ENCODE peak calls at places on chromosomes 12 and 14, in five cellular contexts. One of them, this sample, is unnamed. For H3K79me2, the result is how much of the 10 kb centered on the place peaks cover.

GRCh38 chr12:6120796-6121473 is 3.5 kb downstream of the VWF start:
- DNase-seq in HCT116: no peak
- DNase-seq in neural progenitor cell: no peak
- DNase-seq in Karpas-422: no peak
- DNase-seq in GM23248: no peak
- DNase-seq in this sample: no peak

GRCh38 chr14:100192250-100192671 is 32.8 kb upstream of the DEGS2 start:
- DNase-seq in neural progenitor cell: no peak
- DNase-seq in Karpas-422: no peak
- DNase-seq in GM23248: no peak
- DNase-seq in HCT116: no peak
- DNase-seq in this sample: no peak

GRCh38 chr12:86264451-86265328 is 8.5 kb upstream of the MGAT4C start:
- DNase-seq in GM23248: no peak
- DNase-seq in Karpas-422: no peak
- DNase-seq in neural progenitor cell: peak
- DNase-seq in HCT116: no peak
- DNase-seq in this sample: peak

GRCh38 chr14:101973356-101973755 is 9.0 kb downstream of the DYNC1H1 start:
- DNase-seq in neural progenitor cell: no peak
- DNase-seq in Karpas-422: no peak
- DNase-seq in HCT116: no peak
- DNase-seq in GM23248: peak
- DNase-seq in this sample: no peak

GRCh38 chr12:52284562-52285171 is 6.7 kb downstream of the KRT81 start:
- DNase-seq in Karpas-422: no peak
- DNase-seq in HCT116: no peak
- DNase-seq in GM23248: no peak
- DNase-seq in neural progenitor cell: no peak
- DNase-seq in this sample: no peak

GRCh38 chr12:54475542-54475941 is 2.1 kb upstream of the GTSF1 start:
- DNase-seq in HCT116: no peak
- DNase-seq in Karpas-422: no peak
- DNase-seq in neural progenitor cell: no peak
- DNase-seq in GM23248: peak
- DNase-seq in this sample: peak

GRCh38 chr14:80269338-80269935 is 58.1 kb upstream of the DIO2 start:
- DNase-seq in Karpas-422: no peak
- DNase-seq in HCT116: no peak
- DNase-seq in GM23248: peak
- DNase-seq in neural progenitor cell: no peak
- DNase-seq in this sample: peak

GRCh38 chr14:73250781-73251500 is 13.6 kb downstream of the PAPLN start:
- DNase-seq in neural progenitor cell: no peak
- DNase-seq in HCT116: no peak
- DNase-seq in Karpas-422: no peak
- DNase-seq in GM23248: no peak
- DNase-seq in this sample: no peak

GRCh38 chr14:101236496-101237240 is 324.6 kb upstream of the DIO3 start:
- DNase-seq in neural progenitor cell: no peak
- DNase-seq in GM23248: no peak
- DNase-seq in HCT116: no peak
- DNase-seq in Karpas-422: no peak
- DNase-seq in this sample: no peak

GRCh38 chr14:58455593-58456265 is 28.2 kb downstream of the KIAA0586 start:
- DNase-seq in Karpas-422: no peak
- DNase-seq in neural progenitor cell: no peak
- DNase-seq in HCT116: no peak
- DNase-seq in GM23248: peak
- DNase-seq in this sample: peak

GRCh38 chr14:89356496-89356895 is 60.5 kb downstream of the FOXN3 start:
- DNase-seq in Karpas-422: no peak
- DNase-seq in HCT116: no peak
- DNase-seq in GM23248: no peak
- DNase-seq in neural progenitor cell: no peak
- DNase-seq in this sample: no peak

GRCh38 chr12:91215940-91216454 is 33.4 kb upstream of the DCN start:
- DNase-seq in neural progenitor cell: no peak
- DNase-seq in HCT116: no peak
- DNase-seq in Karpas-422: no peak
- DNase-seq in GM23248: peak
- DNase-seq in this sample: no peak

GRCh38 chr12:54300732-54301427 is at the start of gene NFE2:
- DNase-seq in HCT116: no peak
- DNase-seq in GM23248: peak
- DNase-seq in neural progenitor cell: peak
- DNase-seq in Karpas-422: peak
- DNase-seq in this sample: peak

GRCh38 chr14:96805906-96806305 is 8.7 kb downstream of the VRK1 start:
- DNase-seq in Karpas-422: no peak
- DNase-seq in HCT116: no peak
- DNase-seq in neural progenitor cell: no peak
- DNase-seq in GM23248: no peak
- DNase-seq in this sample: no peak

GRCh38 chr14:61472801-61473376 is 151.5 kb downstream of the PRKCH start:
- DNase-seq in GM23248: peak
- DNase-seq in neural progenitor cell: no peak
- DNase-seq in HCT116: no peak
- DNase-seq in Karpas-422: peak
- DNase-seq in this sample: no peak

GRCh38 chr12:28388879-28389278 is 198.6 kb downstream of the CCDC91 start:
- DNase-seq in Karpas-422: no peak
- DNase-seq in GM23248: no peak
- DNase-seq in HCT116: no peak
- DNase-seq in neural progenitor cell: no peak
- DNase-seq in this sample: no peak

GRCh38 chr14:61567838-61568571 is 127.3 kb upstream of the HIF1A start:
- DNase-seq in Karpas-422: peak
- DNase-seq in neural progenitor cell: peak
- DNase-seq in GM23248: no peak
- DNase-seq in HCT116: no peak
- DNase-seq in this sample: no peak

GRCh38 chr14:73237786-73238261 is 518 bp downstream of the PAPLN start:
- DNase-seq in GM23248: peak
- DNase-seq in neural progenitor cell: peak
- DNase-seq in Karpas-422: no peak
- DNase-seq in HCT116: no peak
- DNase-seq in this sample: no peak

GRCh38 chr12:31959701-31960391 is 631 bp downstream of the RESF1 start:
- DNase-seq in Karpas-422: peak
- DNase-seq in GM23248: peak
- DNase-seq in HCT116: no peak
- DNase-seq in neural progenitor cell: peak
- DNase-seq in this sample: peak

GRCh38 chr12:27034607-27035293 is 12.4 kb downstream of the MED21 start:
- DNase-seq in neural progenitor cell: no peak
- DNase-seq in GM23248: no peak
- DNase-seq in HCT116: no peak
- DNase-seq in Karpas-422: no peak
- DNase-seq in this sample: no peak

GRCh38 chr14:41144370-41144769 is 462.3 kb upstream of the LRFN5 start:
- DNase-seq in neural progenitor cell: no peak
- DNase-seq in GM23248: no peak
- DNase-seq in Karpas-422: no peak
- DNase-seq in HCT116: no peak
- DNase-seq in this sample: no peak

GRCh38 chr14:104393199-104393897 is 186.2 kb upstream of the C14orf180 start:
- DNase-seq in GM23248: no peak
- DNase-seq in Karpas-422: peak
- DNase-seq in neural progenitor cell: no peak
- DNase-seq in HCT116: no peak
- DNase-seq in this sample: no peak

GRCh38 chr14:103854822-103855733 is 7.7 kb upstream of the PPP1R13B start:
- DNase-seq in GM23248: no peak
- DNase-seq in Karpas-422: no peak
- DNase-seq in neural progenitor cell: peak
- DNase-seq in HCT116: no peak
- DNase-seq in this sample: peak

GRCh38 chr12:20491290-20491689 is 123.0 kb downstream of the PDE3A start:
- DNase-seq in HCT116: no peak
- DNase-seq in neural progenitor cell: no peak
- DNase-seq in Karpas-422: no peak
- DNase-seq in GM23248: no peak
- DNase-seq in this sample: no peak

GRCh38 chr12:3604750-3605638 is 114.0 kb downstream of the PRMT8 start:
- DNase-seq in Karpas-422: no peak
- DNase-seq in GM23248: no peak
- DNase-seq in HCT116: no peak
- DNase-seq in neural progenitor cell: peak
- DNase-seq in this sample: peak

DNA sequence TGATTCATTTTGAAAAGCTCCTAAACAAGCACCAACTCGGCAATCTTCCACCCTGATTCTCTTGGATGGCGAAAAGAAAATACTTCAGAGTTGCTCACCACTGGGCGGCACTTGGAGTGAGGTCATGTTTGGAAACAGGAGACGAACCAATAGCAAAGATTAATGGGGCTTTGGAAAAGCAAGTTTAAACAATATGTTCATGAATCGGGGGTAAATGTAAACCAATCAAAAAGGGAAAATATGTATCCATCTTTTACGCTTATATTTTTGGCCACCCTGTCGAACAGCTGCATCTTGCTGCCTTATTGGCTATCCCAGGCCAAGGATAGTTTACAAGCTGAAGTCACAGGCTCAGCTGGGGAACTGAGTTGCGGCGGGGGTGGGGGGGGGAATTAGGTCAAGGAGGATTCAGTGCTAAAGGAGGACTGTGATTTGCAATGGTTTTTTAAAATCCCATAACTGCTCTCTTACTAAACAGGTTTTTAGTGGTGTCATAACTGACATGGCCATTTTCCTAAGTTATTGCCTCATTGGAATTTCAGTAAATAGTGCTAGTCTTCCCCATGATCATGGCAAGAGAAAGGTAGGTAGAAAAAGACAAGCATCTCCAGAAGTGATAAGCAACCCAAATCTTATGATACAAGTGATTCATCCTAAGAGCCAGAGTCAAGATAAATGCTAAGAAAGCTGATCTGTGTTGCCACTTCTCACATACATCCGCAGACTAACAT is 210.6 kb downstream of the PHLDA1 start:
- DNase-seq in Karpas-422: no peak
- DNase-seq in HCT116: no peak
- DNase-seq in neural progenitor cell: no peak
- DNase-seq in GM23248: peak
- DNase-seq in this sample: peak
- H3K9ac ChIP-seq in Karpas-422: no peak
- H3K9ac ChIP-seq in HCT116: peak
- H3K9ac ChIP-seq in neural progenitor cell: no peak
- H3K9ac ChIP-seq in GM23248: peak
- H3K9ac ChIP-seq in this sample: peak

GRCh38 chr12:11693626-11694025 is 44.2 kb downstream of the ETV6 start:
- DNase-seq in HCT116: no peak
- DNase-seq in Karpas-422: no peak
- DNase-seq in neural progenitor cell: no peak
- DNase-seq in GM23248: no peak
- DNase-seq in this sample: no peak
- H3K79me2 ChIP-seq in HCT116: under half
- H3K79me2 ChIP-seq in Karpas-422: under half
- H3K79me2 ChIP-seq in neural progenitor cell: under half
- H3K79me2 ChIP-seq in GM23248: half or more
- H3K79me2 ChIP-seq in this sample: half or more

DNA sequence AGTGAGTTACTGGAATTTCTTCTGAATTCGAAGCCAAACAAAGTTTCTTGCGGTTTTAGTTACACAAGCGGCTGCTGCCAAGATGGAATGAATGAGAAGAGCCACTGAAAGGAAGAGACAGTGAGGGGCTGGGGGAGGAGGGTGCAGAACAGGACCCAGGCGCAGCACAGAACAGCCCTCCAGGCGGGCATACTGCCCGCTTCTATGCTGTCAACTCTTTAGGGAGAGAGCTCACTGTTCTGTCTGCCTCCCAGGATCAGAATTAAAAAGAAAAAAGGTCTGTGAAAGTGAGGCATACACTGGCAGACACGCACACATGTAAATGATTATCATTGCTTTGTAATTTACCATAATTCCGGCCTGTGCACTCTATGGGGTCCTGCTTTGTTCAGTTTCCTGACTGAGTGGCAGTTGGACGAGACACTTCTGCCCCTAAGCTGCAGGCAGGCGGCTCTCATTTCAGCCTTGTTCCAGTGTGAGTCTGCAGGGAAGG is 231.6 kb downstream of the CACNA1C start:
- DNase-seq in GM23248: peak
- DNase-seq in Karpas-422: no peak
- DNase-seq in HCT116: no peak
- DNase-seq in neural progenitor cell: no peak
- DNase-seq in this sample: no peak
- H3K9ac ChIP-seq in GM23248: peak
- H3K9ac ChIP-seq in Karpas-422: no peak
- H3K9ac ChIP-seq in HCT116: no peak
- H3K9ac ChIP-seq in neural progenitor cell: no peak
- H3K9ac ChIP-seq in this sample: no peak

DNA sequence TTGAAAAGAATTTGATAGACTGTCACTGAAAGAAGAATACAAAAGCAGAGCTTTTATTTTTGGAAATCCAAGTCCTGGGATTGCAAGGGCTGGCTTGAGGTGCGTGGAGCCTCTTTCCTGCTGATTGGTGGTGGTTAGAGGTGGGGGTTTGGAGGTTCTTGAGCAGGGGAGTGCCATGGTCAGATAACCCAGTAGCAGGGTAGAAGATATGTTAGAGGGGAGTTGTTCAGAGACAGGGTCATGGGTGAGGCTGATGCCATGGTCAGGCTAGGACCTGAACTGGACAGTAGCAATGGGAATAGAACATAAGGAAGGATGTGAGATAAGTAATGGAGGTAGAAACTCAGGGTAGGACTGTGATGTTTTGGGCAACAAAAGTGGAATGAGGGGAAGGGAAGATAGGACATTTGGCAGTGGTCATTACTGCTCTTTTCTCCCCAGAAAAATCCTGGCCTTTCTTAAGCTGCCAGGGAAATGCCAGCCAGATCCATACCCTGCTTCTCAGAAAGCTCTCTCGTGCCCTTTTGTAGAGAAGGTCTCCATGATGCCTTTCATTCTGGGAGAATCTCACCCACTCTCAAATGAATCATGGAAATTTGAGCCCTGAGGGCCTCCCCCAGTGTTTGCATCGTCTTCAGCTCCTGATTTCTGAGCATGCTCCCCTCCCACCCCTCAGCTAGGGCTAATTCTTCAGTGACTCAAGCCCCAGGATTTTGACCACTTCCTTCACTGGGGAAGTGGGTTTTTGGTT is 9.5 kb downstream of the EMP1 start:
- DNase-seq in GM23248: peak
- DNase-seq in Karpas-422: no peak
- DNase-seq in HCT116: peak
- DNase-seq in neural progenitor cell: no peak
- DNase-seq in this sample: peak
- H3K79me2 ChIP-seq in GM23248: half or more
- H3K79me2 ChIP-seq in Karpas-422: under half
- H3K79me2 ChIP-seq in HCT116: half or more
- H3K79me2 ChIP-seq in neural progenitor cell: under half
- H3K79me2 ChIP-seq in this sample: half or more